ENCODE peak calls at places on chromosomes 12 and 14, in eight cellular contexts. H is naive thymus-derived CD8-positive, alpha-beta T cell; F is cardiac muscle cell; D is anterior cingulate cortex; N is GM19239; V is fibroblast of the aortic adventitia; R is tibial artery; M is glomerular endothelial cell. Z is an unnamed sample.

GRCh38 chr12:120536064-120536791 is 2.1 kb downstream of the RNF10 start:
- DNase-seq in F (no peak), N (no peak), D (no peak), V (no peak), M (no peak), H (no peak), R (no peak), Z (no peak)

GRCh38 chr12:1808036-1808797 is 12.1 kb upstream of the LRTM2 start:
- DNase-seq in D (no peak), R (peak; percentile 40), N (no peak), H (no peak), V (no peak), M (no peak), F (no peak), Z (no peak)

GRCh38 chr14:21428930-21429329 is 27.0 kb downstream of the CHD8 start:
- DNase-seq in F (no peak), H (no peak), R (no peak), M (no peak), D (no peak), V (no peak), N (no peak), Z (no peak)

GRCh38 chr12:1851126-1851791 is 30.9 kb downstream of the LRTM2 start:
- DNase-seq in V (peak; percentile 72), H (no peak), R (no peak), F (peak; percentile 74), D (no peak), N (no peak), M (peak; percentile 3), Z (no peak)

GRCh38 chr12:82757059-82757458 is 70.4 kb downstream of the TMTC2 start:
- DNase-seq in V (peak; percentile 52), H (no peak), R (no peak), M (no peak), N (no peak), D (no peak), F (peak; percentile 53), Z (no peak)

GRCh38 chr12:24759155-24759554 is 189.7 kb downstream of the BCAT1 start:
- DNase-seq in R (no peak), H (no peak), M (no peak), F (peak; percentile 66), V (peak; percentile 38), D (no peak), N (no peak), Z (no peak)

GRCh38 chr12:125254856-125255255 is 189.6 kb downstream of the AACS start:
- DNase-seq in M (no peak), R (no peak), H (no peak), F (no peak), V (no peak), N (no peak), D (no peak), Z (no peak)

GRCh38 chr14:67757175-67757574 is 55.5 kb downstream of the RDH12 start:
- DNase-seq in F (no peak), V (no peak), H (no peak), M (no peak), D (no peak), N (no peak), R (no peak), Z (no peak)

GRCh38 chr14:77120771-77121743 is 20.5 kb downstream of the ZDHHC22 start:
- DNase-seq in M (no peak), R (no peak), N (peak; percentile 76), V (no peak), F (peak; percentile 32), H (no peak), D (peak; percentile 80), Z (peak; percentile 45)

GRCh38 chr12:91155990-91156389 is 26.6 kb downstream of the DCN start:
- DNase-seq in N (no peak), D (no peak), H (no peak), F (peak; percentile 13), M (no peak), R (no peak), V (peak; percentile 27), Z (no peak)

GRCh38 chr12:14768823-14769405 is 34.4 kb downstream of the WBP11 start:
- DNase-seq in R (no peak), H (peak; percentile 31), N (no peak), M (no peak), V (peak; percentile 39), F (peak; percentile 52), D (no peak), Z (no peak)

GRCh38 chr14:26528415-26529182 is 69.2 kb downstream of the NOVA1 start:
- DNase-seq in D (no peak), N (no peak), V (peak; percentile 95), M (no peak), H (no peak), F (peak; percentile 86), R (peak; percentile 71), Z (no peak)

GRCh38 chr14:38838049-38838978 is 264.7 kb downstream of the SEC23A start:
- DNase-seq in N (no peak), V (no peak), D (no peak), F (no peak), R (no peak), M (no peak), H (no peak), Z (no peak)

GRCh38 chr12:13964666-13965065 is 16.7 kb downstream of the GRIN2B start:
- DNase-seq in R (no peak), D (no peak), F (no peak), N (no peak), M (no peak), V (no peak), H (no peak), Z (no peak)

GRCh38 chr12:23950011-23950774 is 723 bp upstream of the SOX5 start:
- DNase-seq in F (peak; percentile 30), V (peak; percentile 31), H (no peak), D (peak; percentile 39), R (peak; percentile 59), M (no peak), N (no peak), Z (no peak)

GRCh38 chr14:34359423-34360120 is 102.5 kb downstream of the SPTSSA start:
- DNase-seq in N (no peak), R (no peak), V (no peak), M (no peak), F (no peak), H (no peak), D (no peak), Z (no peak)

GRCh38 chr12:31521972-31522371 is 69.0 kb downstream of the DENND5B start:
- DNase-seq in F (no peak), H (no peak), D (no peak), N (no peak), M (no peak), V (peak; percentile 37), R (no peak), Z (no peak)

GRCh38 chr12:77980782-77981181 is 150.1 kb downstream of the NAV3 start:
- DNase-seq in F (peak; percentile 44), V (peak; percentile 58), N (no peak), D (no peak), M (no peak), R (no peak), H (no peak), Z (no peak)

GRCh38 chr12:50055831-50056628 is 1.4 kb upstream of the ASIC1 start:
- DNase-seq in N (peak; percentile 90), R (no peak), V (peak; percentile 46), M (no peak), F (peak; percentile 57), D (peak; percentile 39), H (peak; percentile 38), Z (no peak)

GRCh38 chr14:101223561-101224162 is 320.1 kb upstream of the RTL1 start:
- DNase-seq in H (no peak), M (no peak), N (no peak), F (no peak), R (no peak), D (no peak), V (no peak), Z (no peak)

GRCh38 chr14:82855912-82856381 is 1322.3 kb upstream of the SEL1L start:
- DNase-seq in R (no peak), H (no peak), F (peak; percentile 20), M (no peak), D (no peak), N (no peak), V (no peak), Z (no peak)

GRCh38 chr14:69088523-69089445 is 64.1 kb downstream of the DCAF5 start:
- DNase-seq in N (no peak), M (no peak), F (peak; percentile 50), H (no peak), R (no peak), D (no peak), V (peak; percentile 54), Z (no peak)

GRCh38 chr14:53356361-53357150 is 203.4 kb upstream of the DDHD1 start:
- DNase-seq in M (no peak), H (no peak), N (no peak), F (no peak), V (no peak), R (no peak), D (no peak), Z (no peak)

GRCh38 chr14:55107766-55108554 is 21.1 kb upstream of the LGALS3 start:
- DNase-seq in D (peak; percentile 29), F (peak; percentile 98), N (no peak), V (peak; percentile 99), H (no peak), M (peak; percentile 72), R (peak; percentile 96), Z (peak; percentile 95)

GRCh38 chr14:96122496-96122895 is 82.1 kb upstream of the BDKRB2 start:
- DNase-seq in M (no peak), N (no peak), R (no peak), D (no peak), H (no peak), F (peak; percentile 38), V (no peak), Z (no peak)

Z was measured in CD14-positive monocyte.